ENCODE peak calls at places on chromosomes 4 and X, in nine cellular contexts. One of them, this sample, is unnamed.

GRCh38 chr4:111989817-111990216 is 155.4 kb upstream of the FAM241A start:
- DNase-seq in M059J: no peak
- DNase-seq in effector memory CD4-positive, alpha-beta T cell: no peak
- DNase-seq in SK-N-DZ: no peak
- DNase-seq in stimulated activated CD8-positive, alpha-beta memory T cell treated with anti-CD3 and anti-CD28 coated beads, Interleukin-15, amount 100 ng/mL, for 4 hours: no peak
- DNase-seq in NCI-H345: no peak
- DNase-seq in RPMI7951: no peak
- DNase-seq in T-helper 9 cell: no peak
- DNase-seq in Right ventricle myocardium superior: no peak
- DNase-seq in this sample: no peak

GRCh38 chr4:1723131-1723801 is 1.9 kb downstream of the TACC3 start:
- DNase-seq in M059J: no peak
- DNase-seq in effector memory CD4-positive, alpha-beta T cell: no peak
- DNase-seq in SK-N-DZ: no peak
- DNase-seq in stimulated activated CD8-positive, alpha-beta memory T cell treated with anti-CD3 and anti-CD28 coated beads, Interleukin-15, amount 100 ng/mL, for 4 hours: no peak
- DNase-seq in NCI-H345: no peak
- DNase-seq in RPMI7951: no peak
- DNase-seq in T-helper 9 cell: peak; percentile 26
- DNase-seq in Right ventricle myocardium superior: no peak
- DNase-seq in this sample: no peak

GRCh38 chr4:36823199-36823967 is 421.2 kb upstream of the NWD2 start:
- DNase-seq in M059J: peak; percentile 5
- DNase-seq in effector memory CD4-positive, alpha-beta T cell: no peak
- DNase-seq in SK-N-DZ: no peak
- DNase-seq in stimulated activated CD8-positive, alpha-beta memory T cell treated with anti-CD3 and anti-CD28 coated beads, Interleukin-15, amount 100 ng/mL, for 4 hours: no peak
- DNase-seq in NCI-H345: peak; percentile 24
- DNase-seq in RPMI7951: no peak
- DNase-seq in T-helper 9 cell: no peak
- DNase-seq in Right ventricle myocardium superior: peak; percentile 35
- DNase-seq in this sample: no peak

GRCh38 chrX:10537308-10537707 is 83.1 kb downstream of the MID1 start:
- DNase-seq in M059J: no peak
- DNase-seq in effector memory CD4-positive, alpha-beta T cell: no peak
- DNase-seq in SK-N-DZ: no peak
- DNase-seq in stimulated activated CD8-positive, alpha-beta memory T cell treated with anti-CD3 and anti-CD28 coated beads, Interleukin-15, amount 100 ng/mL, for 4 hours: no peak
- DNase-seq in NCI-H345: no peak
- DNase-seq in RPMI7951: no peak
- DNase-seq in T-helper 9 cell: no peak
- DNase-seq in Right ventricle myocardium superior: no peak
- DNase-seq in this sample: no peak

GRCh38 chr4:70651864-70652506 is 14.3 kb downstream of the JCHAIN start:
- DNase-seq in M059J: peak; percentile 38
- DNase-seq in effector memory CD4-positive, alpha-beta T cell: no peak
- DNase-seq in SK-N-DZ: peak; percentile 25
- DNase-seq in stimulated activated CD8-positive, alpha-beta memory T cell treated with anti-CD3 and anti-CD28 coated beads, Interleukin-15, amount 100 ng/mL, for 4 hours: no peak
- DNase-seq in NCI-H345: peak; percentile 8
- DNase-seq in RPMI7951: peak; percentile 28
- DNase-seq in T-helper 9 cell: no peak
- DNase-seq in Right ventricle myocardium superior: no peak
- DNase-seq in this sample: peak; percentile 26

GRCh38 chrX:98296129-98296528 is 1412.4 kb downstream of the RPA4 start:
- DNase-seq in M059J: no peak
- DNase-seq in effector memory CD4-positive, alpha-beta T cell: no peak
- DNase-seq in SK-N-DZ: no peak
- DNase-seq in stimulated activated CD8-positive, alpha-beta memory T cell treated with anti-CD3 and anti-CD28 coated beads, Interleukin-15, amount 100 ng/mL, for 4 hours: no peak
- DNase-seq in NCI-H345: no peak
- DNase-seq in RPMI7951: no peak
- DNase-seq in T-helper 9 cell: no peak
- DNase-seq in Right ventricle myocardium superior: no peak
- DNase-seq in this sample: no peak

GRCh38 chr4:140168936-140169335 is 15.0 kb upstream of the MAML3 start:
- DNase-seq in M059J: no peak
- DNase-seq in effector memory CD4-positive, alpha-beta T cell: no peak
- DNase-seq in SK-N-DZ: no peak
- DNase-seq in stimulated activated CD8-positive, alpha-beta memory T cell treated with anti-CD3 and anti-CD28 coated beads, Interleukin-15, amount 100 ng/mL, for 4 hours: no peak
- DNase-seq in NCI-H345: no peak
- DNase-seq in RPMI7951: no peak
- DNase-seq in T-helper 9 cell: no peak
- DNase-seq in Right ventricle myocardium superior: no peak
- DNase-seq in this sample: no peak

GRCh38 chr4:99157478-99157935 is 13.4 kb upstream of the ADH4 start:
- DNase-seq in M059J: no peak
- DNase-seq in effector memory CD4-positive, alpha-beta T cell: no peak
- DNase-seq in SK-N-DZ: no peak
- DNase-seq in stimulated activated CD8-positive, alpha-beta memory T cell treated with anti-CD3 and anti-CD28 coated beads, Interleukin-15, amount 100 ng/mL, for 4 hours: no peak
- DNase-seq in NCI-H345: no peak
- DNase-seq in RPMI7951: no peak
- DNase-seq in T-helper 9 cell: no peak
- DNase-seq in Right ventricle myocardium superior: no peak
- DNase-seq in this sample: no peak

GRCh38 chr4:137968956-137969709 is 273.0 kb downstream of the SLC7A11 start:
- DNase-seq in M059J: no peak
- DNase-seq in effector memory CD4-positive, alpha-beta T cell: no peak
- DNase-seq in SK-N-DZ: no peak
- DNase-seq in stimulated activated CD8-positive, alpha-beta memory T cell treated with anti-CD3 and anti-CD28 coated beads, Interleukin-15, amount 100 ng/mL, for 4 hours: no peak
- DNase-seq in NCI-H345: no peak
- DNase-seq in RPMI7951: no peak
- DNase-seq in T-helper 9 cell: no peak
- DNase-seq in Right ventricle myocardium superior: no peak
- DNase-seq in this sample: no peak

GRCh38 chrX:141904262-141904661 is 568 bp downstream of the MAGEC1 start:
- DNase-seq in M059J: no peak
- DNase-seq in effector memory CD4-positive, alpha-beta T cell: no peak
- DNase-seq in SK-N-DZ: no peak
- DNase-seq in stimulated activated CD8-positive, alpha-beta memory T cell treated with anti-CD3 and anti-CD28 coated beads, Interleukin-15, amount 100 ng/mL, for 4 hours: no peak
- DNase-seq in NCI-H345: no peak
- DNase-seq in RPMI7951: no peak
- DNase-seq in T-helper 9 cell: no peak
- DNase-seq in Right ventricle myocardium superior: no peak
- DNase-seq in this sample: no peak

GRCh38 chrX:13088155-13088485 is 43.7 kb upstream of the FAM9C start:
- DNase-seq in M059J: no peak
- DNase-seq in effector memory CD4-positive, alpha-beta T cell: no peak
- DNase-seq in SK-N-DZ: no peak
- DNase-seq in stimulated activated CD8-positive, alpha-beta memory T cell treated with anti-CD3 and anti-CD28 coated beads, Interleukin-15, amount 100 ng/mL, for 4 hours: no peak
- DNase-seq in NCI-H345: no peak
- DNase-seq in RPMI7951: no peak
- DNase-seq in T-helper 9 cell: no peak
- DNase-seq in Right ventricle myocardium superior: no peak
- DNase-seq in this sample: no peak

GRCh38 chrX:23756165-23756564 is 13.1 kb upstream of the ACOT9 start:
- DNase-seq in M059J: peak; percentile 65
- DNase-seq in effector memory CD4-positive, alpha-beta T cell: peak; percentile 54
- DNase-seq in SK-N-DZ: peak; percentile 40
- DNase-seq in stimulated activated CD8-positive, alpha-beta memory T cell treated with anti-CD3 and anti-CD28 coated beads, Interleukin-15, amount 100 ng/mL, for 4 hours: peak; percentile 17
- DNase-seq in NCI-H345: peak; percentile 48
- DNase-seq in RPMI7951: peak; percentile 63
- DNase-seq in T-helper 9 cell: peak; percentile 50
- DNase-seq in Right ventricle myocardium superior: peak; percentile 50
- DNase-seq in this sample: peak; percentile 53

GRCh38 chrX:9646471-9647038 is 119.1 kb downstream of the GPR143 start:
- DNase-seq in M059J: no peak
- DNase-seq in effector memory CD4-positive, alpha-beta T cell: no peak
- DNase-seq in SK-N-DZ: no peak
- DNase-seq in stimulated activated CD8-positive, alpha-beta memory T cell treated with anti-CD3 and anti-CD28 coated beads, Interleukin-15, amount 100 ng/mL, for 4 hours: no peak
- DNase-seq in NCI-H345: no peak
- DNase-seq in RPMI7951: no peak
- DNase-seq in T-helper 9 cell: no peak
- DNase-seq in Right ventricle myocardium superior: no peak
- DNase-seq in this sample: no peak

GRCh38 chrX:20521245-20521644 is 254.5 kb upstream of the RPS6KA3 start:
- DNase-seq in M059J: peak; percentile 81
- DNase-seq in effector memory CD4-positive, alpha-beta T cell: no peak
- DNase-seq in SK-N-DZ: no peak
- DNase-seq in stimulated activated CD8-positive, alpha-beta memory T cell treated with anti-CD3 and anti-CD28 coated beads, Interleukin-15, amount 100 ng/mL, for 4 hours: no peak
- DNase-seq in NCI-H345: no peak
- DNase-seq in RPMI7951: peak; percentile 71
- DNase-seq in T-helper 9 cell: no peak
- DNase-seq in Right ventricle myocardium superior: peak; percentile 30
- DNase-seq in this sample: peak; percentile 45